ENCODE peak calls at places on chromosome 6, in five cellular contexts. N, C, O, B and J are unnamed samples.

GRCh38 chr6:28772480-28773381 is 151.1 kb downstream of the TRIM27 start:
- DNase-seq in N (no peak), C (no peak), B (no peak), O (no peak), J (no peak)

GRCh38 chr6:51108563-51109234 is 290.0 kb downstream of the TFAP2B start:
- DNase-seq in C (no peak), O (no peak), N (no peak), B (no peak), J (no peak)

GRCh38 chr6:40960784-40961430 is 78.1 kb downstream of the UNC5CL start:
- DNase-seq in C (no peak), N (no peak), O (no peak), B (no peak), J (no peak)

GRCh38 chr6:41551086-41551702 is 5.0 kb downstream of the FOXP4 start:
- DNase-seq in C (no peak), N (no peak), O (no peak), B (no peak), J (no peak)

GRCh38 chr6:50087231-50087954 is 37.7 kb upstream of the DEFB112 start:
- DNase-seq in C (no peak), N (no peak), B (no peak), O (peak), J (no peak)

GRCh38 chr6:3022765-3023662 is 23.3 kb downstream of the NQO2 start:
- DNase-seq in C (peak), B (no peak), N (peak), O (no peak), J (peak)

GRCh38 chr6:74577619-74578018 is 628.2 kb downstream of the COL12A1 start:
- DNase-seq in O (no peak), B (no peak), C (no peak), N (no peak), J (no peak)

GRCh38 chr6:84926171-84926570 is 161.8 kb upstream of the TBX18 start:
- DNase-seq in O (no peak), C (no peak), B (no peak), N (no peak), J (no peak)

GRCh38 chr6:108942556-108943492 is 94.6 kb downstream of the ARMC2 start:
- DNase-seq in O (no peak), N (peak), C (no peak), B (no peak), J (peak)

GRCh38 chr6:144008501-144009245 is 614 bp upstream of the PLAGL1 start:
- DNase-seq in N (no peak), O (no peak), C (no peak), B (no peak), J (no peak)

GRCh38 chr6:160238786-160239751 is 19.6 kb downstream of the SLC22A2 start:
- DNase-seq in C (no peak), O (no peak), N (no peak), B (no peak), J (no peak)

GRCh38 chr6:10256113-10256690 is 158.7 kb downstream of the TFAP2A start:
- DNase-seq in N (no peak), B (no peak), O (no peak), C (no peak), J (no peak)

GRCh38 chr6:51139841-51140462 is 321.3 kb downstream of the TFAP2B start:
- DNase-seq in C (no peak), N (no peak), B (no peak), O (no peak), J (no peak)

GRCh38 chr6:95230071-95230740 is 347.1 kb upstream of the MANEA start:
- DNase-seq in B (no peak), N (no peak), C (no peak), O (no peak), J (no peak)

GRCh38 chr6:81892911-81893310 is 140.4 kb upstream of the TENT5A start:
- DNase-seq in C (no peak), N (no peak), O (no peak), B (no peak), J (no peak)

GRCh38 chr6:7528565-7528964 is 12.9 kb upstream of the DSP start:
- DNase-seq in N (no peak), C (no peak), O (peak), B (no peak), J (no peak)

GRCh38 chr6:20572940-20573339 is 38.7 kb downstream of the CDKAL1 start:
- DNase-seq in N (no peak), C (no peak), O (peak), B (no peak), J (no peak)